ENCODE peak calls at places on chromosomes 13 and 19, in four cellular contexts. O is colonic mucosa; Z is K562; W is CD8-positive, alpha-beta T cell. L is an unnamed sample. For H3K27me3, the result is how much of the 10 kb centered on the place peaks cover.

GRCh38 chr19:21474671-21475181 is 30.7 kb upstream of the ZNF429 start:
- DNase-seq in O (peak), W (peak), Z (no peak), L (peak)

GRCh38 chr19:6457958-6458694 is 1.5 kb downstream of the SLC25A23 start:
- DNase-seq in W (no peak), O (no peak), Z (peak), L (no peak)

GRCh38 chr19:13962738-13963602 is 10.7 kb downstream of the DCAF15 start:
- DNase-seq in W (no peak), Z (no peak), O (no peak), L (no peak)

GRCh38 chr13:79096099-79096498 is 310.0 kb downstream of the RBM26 start:
- DNase-seq in Z (no peak), O (no peak), W (no peak), L (no peak)

GRCh38 chr19:16041571-16042386 is 34.5 kb upstream of the TPM4 start:
- DNase-seq in O (peak), W (peak), Z (peak), L (peak)

GRCh38 chr13:44088911-44089851 is 209.5 kb downstream of the LACC1 start:
- DNase-seq in O (no peak), Z (no peak), W (no peak), L (no peak)

GRCh38 chr19:33432408-33433170 is 59.1 kb downstream of the CEBPG start:
- DNase-seq in W (no peak), O (no peak), Z (no peak), L (no peak)

GRCh38 chr13:50676602-50677001 is 166.9 kb downstream of the DLEU7 start:
- DNase-seq in W (no peak), O (no peak), Z (no peak), L (no peak)

GRCh38 chr13:105937451-105937850 is 598.0 kb downstream of the EFNB2 start:
- DNase-seq in Z (no peak), O (no peak), W (no peak), L (no peak)

GRCh38 chr13:46516624-46517318 is 36.2 kb upstream of the LRCH1 start:
- DNase-seq in O (no peak), Z (no peak), W (no peak), L (no peak)

GRCh38 chr13:113856716-113857065 is 7.2 kb downstream of the GAS6 start:
- DNase-seq in O (peak), W (no peak), Z (no peak), L (no peak)

GRCh38 chr13:47289578-47289977 is 392.7 kb upstream of the HTR2A start:
- DNase-seq in Z (no peak), O (no peak), W (no peak), L (no peak)

GRCh38 chr13:98225036-98225940 is 48.2 kb upstream of the RNF113B start:
- DNase-seq in Z (no peak), W (no peak), O (no peak), L (no peak)

GRCh38 chr19:35292986-35293732 is 1.2 kb downstream of the MAG start:
- DNase-seq in O (no peak), Z (no peak), W (no peak), L (no peak)

GRCh38 chr19:18121166-18121565 is 23.6 kb downstream of the MAST3 start:
- DNase-seq in W (no peak), Z (no peak), O (no peak), L (no peak)

GRCh38 chr19:17681505-17682125 is 6.5 kb downstream of the UNC13A start:
- DNase-seq in O (peak), Z (peak), W (peak), L (peak)

GRCh38 chr19:47613165-47614146 is 4.5 kb downstream of the BICRA start:
- DNase-seq in W (no peak), O (no peak), Z (no peak), L (no peak)

GRCh38 chr13:39815345-39816111 is 160.1 kb downstream of the COG6 start:
- DNase-seq in O (no peak), W (no peak), Z (no peak), L (no peak)

GRCh38 chr19:50952890-50953289 is at the start of gene KLK5:
- DNase-seq in O (no peak), Z (no peak), W (no peak), L (no peak)

GRCh38 chr13:94431987-94432386 is 47.5 kb downstream of the DCT start:
- DNase-seq in O (no peak), Z (no peak), W (no peak), L (no peak)

GRCh38 chr13:71877280-71877653 is 10.3 kb upstream of the DACH1 start:
- DNase-seq in Z (no peak), W (no peak), O (no peak), L (no peak)

GRCh38 chr19:49843265-49843664 is 7.7 kb upstream of the PTOV1 start:
- DNase-seq in O (no peak), Z (no peak), W (no peak), L (no peak)

GRCh38 chr19:931860-932646 is 6.2 kb downstream of the ARID3A start:
- DNase-seq in Z (no peak), O (no peak), W (no peak), L (no peak)

GRCh38 chr19:13033819-13034611 is 38.7 kb downstream of the NFIX start:
- DNase-seq in W (peak), O (peak), Z (peak), L (no peak)

GRCh38 chr19:4523306-4524110 is 5.2 kb upstream of the PLIN4 start:
- DNase-seq in W (peak), O (peak), Z (peak), L (no peak)

GRCh38 chr19:1237754-1238372 is at the start of gene CBARP:
- DNase-seq in O (no peak), Z (peak), W (no peak), L (no peak)

GRCh38 chr13:60571571-60571970 is 174.6 kb downstream of the TDRD3 start:
- DNase-seq in Z (no peak), O (no peak), W (no peak), L (no peak)

GRCh38 chr13:108383676-108384075 is 114.2 kb downstream of the TNFSF13B start:
- DNase-seq in W (no peak), O (no peak), Z (no peak), L (no peak)

GRCh38 chr13:87827479-87827878 is 156.3 kb downstream of the SLITRK5 start:
- DNase-seq in Z (no peak), W (no peak), O (no peak), L (no peak)

GRCh38 chr19:42069619-42070293 is at the start of gene GRIK5:
- DNase-seq in W (no peak), O (no peak), Z (no peak), L (no peak)

GRCh38 chr13:61414686-61415664 is 674 bp downstream of the PCDH20 start:
- DNase-seq in Z (no peak), O (peak), W (no peak), L (no peak)

GRCh38 chr13:99335087-99335486 is 27.9 kb upstream of the GPR183 start:
- DNase-seq in W (no peak), Z (no peak), O (no peak), L (no peak)

GRCh38 chr13:54016548-54016947 is 987.9 kb downstream of the OLFM4 start:
- DNase-seq in Z (no peak), W (no peak), O (no peak), L (no peak)

GRCh38 chr19:16429759-16430091 is 42.0 kb downstream of the EPS15L1 start:
- DNase-seq in O (no peak), W (no peak), Z (no peak), L (no peak)

GRCh38 chr19:47067215-47067847 is 18.9 kb upstream of the TMEM160 start:
- DNase-seq in Z (no peak), O (no peak), W (no peak), L (no peak)

GRCh38 chr19:38592940-38593339 is 24.8 kb downstream of the MAP4K1 start:
- DNase-seq in Z (no peak), O (no peak), W (no peak), L (no peak)

GRCh38 chr13:40973409-40973808 is 45.7 kb downstream of the ELF1 start:
- DNase-seq in O (no peak), W (no peak), Z (no peak), L (no peak)

GRCh38 chr19:1045247-1045603 is 5.3 kb downstream of the ABCA7 start:
- DNase-seq in Z (peak), O (peak), W (no peak), L (peak)

GRCh38 chr13:29679357-29680050 is 84.0 kb upstream of the SLC7A1 start:
- DNase-seq in O (no peak), W (no peak), Z (no peak), L (no peak)

GRCh38 chr13:29676535-29676934 is 81.0 kb upstream of the SLC7A1 start:
- DNase-seq in W (no peak), O (no peak), Z (no peak), L (no peak)

GRCh38 chr13:29674532-29674931 is 79.0 kb upstream of the SLC7A1 start:
- DNase-seq in W (no peak), Z (no peak), O (no peak), L (no peak)

GRCh38 chr13:29676941-29677452 is 81.5 kb upstream of the SLC7A1 start:
- DNase-seq in W (no peak), O (peak), Z (no peak), L (no peak)

GRCh38 chr13:29677627-29678026 is 82.1 kb upstream of the SLC7A1 start:
- DNase-seq in W (no peak), Z (no peak), O (no peak), L (no peak)
- H3K4me3 ChIP-seq in W (no peak), Z (no peak), O (no peak), L (no peak)

GRCh38 chr13:110309661-110310524 is 2.8 kb downstream of the COL4A2 start:
- DNase-seq in O (no peak), Z (no peak), W (no peak), L (no peak)
- H3K27me3 ChIP-seq in O (under half), Z (half or more), W (under half), L (under half)

DNA sequence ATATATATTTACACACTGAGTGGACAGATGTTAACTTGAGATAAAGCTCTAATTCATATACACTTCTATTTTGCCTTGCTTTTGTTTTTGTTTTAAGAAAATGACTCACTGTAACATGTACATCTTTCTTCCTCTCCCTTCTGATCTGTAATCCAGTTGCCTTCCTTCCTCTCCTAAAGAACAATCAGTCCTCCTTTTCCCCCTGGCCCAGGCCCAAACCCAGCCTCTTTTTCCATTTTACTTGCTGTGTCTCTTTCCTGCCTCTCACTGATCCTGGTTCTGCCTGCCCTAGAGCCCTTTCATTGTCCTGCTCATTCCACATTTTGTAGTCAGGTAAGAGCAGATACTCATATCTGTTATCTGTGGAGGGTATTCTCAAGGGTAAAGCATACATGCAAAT is 50.8 kb downstream of the ZAR1L start:
- DNase-seq in O (no peak), W (no peak), Z (no peak), L (no peak)
- H3K4me3 ChIP-seq in O (no peak), W (no peak), Z (no peak), L (no peak)

DNA sequence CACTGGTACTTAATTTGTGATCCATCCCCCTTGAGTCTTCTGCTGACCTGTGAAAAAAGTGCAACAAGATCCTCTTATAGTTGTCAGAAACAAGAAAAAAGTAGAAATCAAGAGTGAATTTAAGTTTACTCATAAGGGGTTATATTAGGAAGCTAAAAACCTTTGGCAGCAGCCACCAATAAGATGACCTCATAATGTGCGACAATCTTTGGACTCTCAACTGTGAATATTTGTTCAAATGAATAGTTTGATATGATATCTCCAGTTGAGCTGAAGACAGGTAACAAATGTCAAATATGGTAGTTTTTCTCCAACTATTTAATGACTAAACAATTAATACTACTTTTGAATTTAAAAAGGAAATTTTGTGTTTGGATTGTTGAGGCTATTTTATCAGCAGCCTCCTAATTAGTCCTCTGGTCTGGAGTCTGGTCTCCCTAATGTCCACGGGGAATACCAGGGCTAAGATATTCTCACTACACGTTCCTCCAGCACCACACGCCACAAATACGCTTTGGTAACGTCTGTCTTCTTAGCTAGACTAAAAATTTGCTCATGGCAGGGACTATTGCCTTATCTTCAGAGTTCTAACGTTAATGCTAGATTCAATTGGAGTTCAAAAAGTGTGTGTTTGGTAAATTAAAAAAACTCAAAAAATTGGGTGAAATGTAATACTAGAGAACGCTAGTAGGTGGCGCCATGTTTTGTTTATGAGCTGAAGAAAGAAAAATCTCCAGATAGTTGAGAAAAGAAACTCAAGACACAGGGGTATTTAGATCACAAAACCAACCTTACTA is 51.0 kb upstream of the PDX1 start:
- DNase-seq in Z (no peak), W (no peak), O (no peak), L (no peak)
- H3K27me3 ChIP-seq in Z (under half), W (under half), O (under half), L (under half)

GRCh38 chr13:51821666-51822065 is 17.7 kb upstream of the DHRS12 start:
- DNase-seq in Z (no peak), W (peak), O (no peak), L (peak)

GRCh38 chr13:51823861-51824260 is 19.9 kb upstream of the DHRS12 start:
- DNase-seq in Z (no peak), W (no peak), O (no peak), L (no peak)

GRCh38 chr13:51823351-51823750 is 19.4 kb upstream of the DHRS12 start:
- DNase-seq in W (no peak), O (no peak), Z (no peak), L (no peak)

GRCh38 chr13:51819544-51819943 is 15.6 kb upstream of the DHRS12 start:
- DNase-seq in W (no peak), O (no peak), Z (no peak), L (no peak)

GRCh38 chr13:51822106-51822840 is 18.3 kb upstream of the DHRS12 start:
- DNase-seq in O (no peak), W (no peak), Z (no peak), L (no peak)
- H3K4me3 ChIP-seq in O (no peak), W (peak), Z (no peak), L (peak)

L was measured in CD8-positive, alpha-beta memory T cell.